ENCODE peak calls at places on chromosomes 16 and 17, in seven cellular contexts. F is heart right ventricle, L is GM20000, X is mammary epithelial cell, H is PC-3, B is endodermal cell, V is SK-N-SH. U is an unnamed sample.
A peak's percentile ranks its signal among the peaks of the same experiment; 100 is the strongest.

GRCh38 chr17:17506181-17506741 is 10.1 kb upstream of the RASD1 start:
- DNase-seq in F (no peak), L (no peak), X (no peak), H (no peak), B (no peak), V (peak; percentile 57), U (no peak)

GRCh38 chr17:66667491-66668030 is 167.4 kb upstream of the CACNG5 start:
- DNase-seq in F (no peak), L (peak; percentile 36), X (no peak), H (no peak), B (no peak), V (no peak), U (no peak)

GRCh38 chr16:57708168-57708567 is 13.6 kb downstream of the DRC7 start:
- DNase-seq in F (no peak), L (no peak), X (no peak), H (no peak), B (no peak), V (no peak), U (no peak)

GRCh38 chr17:74177018-74177450 is 26.4 kb upstream of the RPL38 start:
- DNase-seq in F (no peak), L (no peak), X (peak; percentile 73), H (peak; percentile 60), B (no peak), V (no peak), U (no peak)

GRCh38 chr17:79728169-79728907 is 2.4 kb upstream of the ENPP7 start:
- DNase-seq in F (peak; percentile 60), L (peak; percentile 93), X (peak; percentile 81), H (peak; percentile 93), B (peak; percentile 98), V (peak; percentile 99), U (peak; percentile 86)

GRCh38 chr16:6929868-6930267 is 402.8 kb upstream of the RBFOX1 start:
- DNase-seq in F (no peak), L (no peak), X (no peak), H (no peak), B (no peak), V (no peak), U (no peak)

GRCh38 chr17:74117087-74117486 is 86.4 kb upstream of the RPL38 start:
- DNase-seq in F (no peak), L (no peak), X (no peak), H (no peak), B (peak; percentile 70), V (peak; percentile 67), U (no peak)

GRCh38 chr17:57585341-57586098 is 159.6 kb downstream of the CCDC182 start:
- DNase-seq in F (no peak), L (no peak), X (no peak), H (no peak), B (peak; percentile 43), V (peak; percentile 85), U (no peak)

GRCh38 chr16:78216166-78216745 is 116.8 kb downstream of the WWOX start:
- DNase-seq in F (no peak), L (no peak), X (no peak), H (no peak), B (no peak), V (no peak), U (no peak)

GRCh38 chr16:83945587-83945986 is 7.5 kb upstream of the OSGIN1 start:
- DNase-seq in F (no peak), L (no peak), X (no peak), H (no peak), B (no peak), V (no peak), U (no peak)

GRCh38 chr17:8371786-8372185 is 4.7 kb downstream of the KRABD2 start:
- DNase-seq in F (no peak), L (no peak), X (no peak), H (no peak), B (no peak), V (no peak), U (no peak)

GRCh38 chr16:57016301-57016700 is 26.9 kb downstream of the NLRC5 start:
- DNase-seq in F (no peak), L (no peak), X (no peak), H (no peak), B (no peak), V (no peak), U (no peak)

GRCh38 chr16:89020068-89020924 is 43.3 kb upstream of the CBFA2T3 start:
- DNase-seq in F (no peak), L (peak; percentile 83), X (no peak), H (no peak), B (peak; percentile 42), V (no peak), U (no peak)

GRCh38 chr17:38333635-38334295 is 10.0 kb downstream of the GPR179 start:
- DNase-seq in F (no peak), L (peak; percentile 66), X (no peak), H (peak; percentile 39), B (peak; percentile 99), V (peak; percentile 78), U (peak; percentile 54)

GRCh38 chr16:69036399-69037091 is 68.9 kb upstream of the HAS3 start:
- DNase-seq in F (no peak), L (no peak), X (no peak), H (no peak), B (no peak), V (no peak), U (no peak)

GRCh38 chr16:54934536-54935410 is 4.1 kb downstream of the IRX5 start:
- DNase-seq in F (no peak), L (peak; percentile 46), X (peak; percentile 71), H (no peak), B (peak; percentile 85), V (peak; percentile 48), U (no peak)

GRCh38 chr17:27577124-27577761 is 53.7 kb upstream of the LGALS9 start:
- DNase-seq in F (no peak), L (no peak), X (peak; percentile 49), H (peak; percentile 59), B (peak; percentile 77), V (peak; percentile 80), U (peak; percentile 59)

GRCh38 chr17:76556759-76557367 is 17.0 kb downstream of the PRCD start:
- DNase-seq in F (no peak), L (no peak), X (peak; percentile 66), H (peak; percentile 40), B (peak; percentile 52), V (no peak), U (no peak)

GRCh38 chr16:15034266-15035162 is 21.4 kb downstream of the NTAN1 start:
- DNase-seq in F (peak; percentile 38), L (no peak), X (no peak), H (no peak), B (no peak), V (no peak), U (peak; percentile 75)
- TF ChIP-seq CTCF in F (no peak), L (no peak), X (no peak), H (no peak), B (no peak), V (no peak), U (no peak)

DNA sequence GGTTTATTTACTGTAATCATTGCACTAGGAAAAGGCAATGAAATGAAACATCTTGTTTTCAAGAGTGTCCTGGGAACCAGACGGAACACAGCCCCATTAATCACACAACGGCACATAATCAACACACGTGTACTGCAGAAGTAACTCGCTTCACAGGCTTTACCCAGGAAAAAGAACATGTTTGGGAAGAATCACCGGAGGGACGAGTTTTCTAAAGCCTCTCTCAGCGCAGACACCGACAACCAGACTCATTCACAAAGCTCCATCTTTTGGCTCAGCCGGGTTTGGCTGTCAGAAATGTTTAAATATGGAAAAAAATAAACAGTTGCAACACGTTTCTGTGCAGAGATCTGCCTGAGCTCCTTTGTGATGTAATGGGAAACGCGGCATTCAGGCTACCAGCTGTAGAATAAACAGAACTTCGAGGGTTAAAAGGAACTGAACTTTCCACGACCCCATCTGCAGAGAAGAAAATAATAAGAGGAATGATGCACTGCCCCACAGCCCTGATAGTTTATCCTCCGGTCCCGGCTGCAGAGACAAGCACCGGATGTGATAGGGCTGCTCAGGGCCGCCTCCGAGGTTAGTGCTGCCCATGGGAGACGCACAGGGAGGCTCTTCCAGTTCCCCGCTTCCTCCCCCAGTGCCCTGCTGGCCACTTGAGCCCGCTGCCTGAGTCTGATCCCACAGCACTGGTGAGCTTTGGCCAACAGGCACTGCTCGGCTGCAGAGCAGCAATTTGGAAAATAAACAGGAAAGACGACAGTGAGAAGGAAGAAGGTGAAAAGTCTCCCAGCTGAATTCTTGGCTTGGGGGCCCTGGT is 119.8 kb downstream of the HIC1 start:
- DNase-seq in F (peak; percentile 81), L (no peak), X (no peak), H (no peak), B (no peak), V (peak; percentile 60), U (no peak)
- TF ChIP-seq CTCF in F (no peak), L (no peak), X (no peak), H (no peak), B (no peak), V (no peak), U (no peak)

GRCh38 chr17:80943346-80944145 is 48.1 kb upstream of the CHMP6 start:
- DNase-seq in F (no peak), L (no peak), X (no peak), H (no peak), B (no peak), V (no peak), U (no peak)

GRCh38 chr17:80941743-80942211 is 49.9 kb upstream of the CHMP6 start:
- DNase-seq in F (peak; percentile 33), L (no peak), X (no peak), H (no peak), B (no peak), V (no peak), U (peak; percentile 39)

GRCh38 chr17:80944326-80944725 is 47.3 kb upstream of the CHMP6 start:
- DNase-seq in F (no peak), L (no peak), X (no peak), H (no peak), B (no peak), V (no peak), U (no peak)

GRCh38 chr17:80941171-80941570 is 50.5 kb upstream of the CHMP6 start:
- DNase-seq in F (peak; percentile 5), L (no peak), X (no peak), H (no peak), B (no peak), V (peak; percentile 36), U (no peak)

DNA sequence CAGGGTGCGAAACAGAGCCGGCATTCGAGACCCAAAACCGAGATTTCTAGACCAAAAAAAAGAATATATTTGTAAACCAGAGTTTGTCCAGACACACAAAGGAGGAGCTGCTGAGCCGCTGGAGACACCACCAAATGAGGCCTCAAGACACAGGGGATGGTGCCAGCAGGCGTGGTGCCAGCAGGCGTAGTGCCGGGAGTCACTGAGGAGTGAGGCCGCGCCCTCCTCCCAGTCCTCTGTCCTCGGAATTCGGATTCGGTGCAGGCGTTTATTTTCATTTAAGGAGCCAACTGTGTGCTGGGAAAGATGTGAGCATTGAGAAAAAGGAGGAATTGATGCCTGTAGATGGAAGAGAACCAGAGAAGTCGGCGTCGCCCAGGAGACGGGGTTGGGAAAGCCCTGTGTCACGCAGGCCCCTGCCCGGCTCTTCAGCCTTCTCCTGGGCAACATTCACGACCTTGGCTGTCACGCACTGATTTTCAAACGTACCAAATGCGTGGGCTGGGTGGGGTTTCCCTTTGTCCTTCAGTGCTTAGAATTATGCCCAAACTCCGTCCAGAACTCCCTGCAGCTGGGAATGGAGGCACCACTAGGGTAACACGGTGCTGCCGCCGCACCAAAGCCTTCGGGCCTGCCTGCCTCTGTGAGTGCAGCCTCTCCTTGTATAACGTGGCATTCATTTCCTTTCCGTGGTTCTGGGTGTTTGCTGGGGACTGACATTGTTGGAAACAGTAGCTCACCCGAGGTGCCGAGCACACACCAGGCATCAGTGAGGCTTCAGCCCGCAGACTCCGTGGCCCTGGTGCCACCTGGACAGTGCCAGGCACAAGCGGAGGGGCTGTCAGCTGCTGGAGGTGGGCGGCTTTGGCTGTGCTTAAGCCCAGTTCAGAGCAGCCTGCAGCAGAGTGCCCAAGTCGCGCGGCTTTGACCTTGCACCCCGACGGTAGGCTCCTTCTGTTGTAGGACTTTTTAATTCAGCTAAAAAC is 49.0 kb upstream of the CHMP6 start:
- DNase-seq in F (peak; percentile 93), L (no peak), X (no peak), H (no peak), B (no peak), V (no peak), U (peak; percentile 74)
- TF ChIP-seq CTCF in F (peak; percentile 8), L (no peak), X (no peak), H (no peak), B (no peak), V (no peak), U (no peak)

GRCh38 chr17:75267403-75268232 is 3.4 kb downstream of the MIF4GD start:
- DNase-seq in F (no peak), L (no peak), X (no peak), H (peak; percentile 18), B (peak; percentile 94), V (peak; percentile 21), U (no peak)
- TF ChIP-seq CTCF in F (no peak), L (no peak), X (no peak), H (peak; percentile 17), B (peak; percentile 76), V (no peak), U (no peak)

U was measured in dorsolateral prefrontal cortex.